ENCODE peak calls at places on chromosome 14, in ten cellular contexts. H is body of pancreas, O is mammary epithelial cell, I is left ventricle myocardium inferior, J is endothelial cell of umbilical vein, A is A549, G is sigmoid colon, R is uterus, N is PC-3, F is astrocyte. Y is an unnamed sample.

GRCh38 chr14:59188461-59189280 is at the start of gene DAAM1:
- DNase-seq in G (peak; percentile 100), A (peak; percentile 95), O (peak; percentile 98), I (peak; percentile 98), H (peak; percentile 99), J (peak; percentile 99), N (peak; percentile 100), F (peak; percentile 98), R (peak; percentile 99), Y (peak; percentile 96)

GRCh38 chr14:41604793-41605534 is 1.7 kb upstream of the LRFN5 start:
- DNase-seq in R (peak; percentile 21), O (no peak), G (peak; percentile 77), H (no peak), F (peak; percentile 81), A (no peak), N (no peak), J (no peak), I (peak; percentile 48), Y (peak; percentile 43)

GRCh38 chr14:26960049-26960688 is 362.3 kb upstream of the NOVA1 start:
- DNase-seq in J (no peak), R (no peak), O (no peak), G (no peak), N (no peak), F (no peak), I (no peak), A (no peak), H (no peak), Y (no peak)

GRCh38 chr14:50233335-50234250 is 2.2 kb upstream of the SOS2 start:
- DNase-seq in R (no peak), N (peak; percentile 81), G (no peak), A (no peak), H (no peak), I (no peak), J (no peak), F (no peak), O (no peak), Y (peak; percentile 11)

GRCh38 chr14:26808407-26808806 is 210.6 kb upstream of the NOVA1 start:
- DNase-seq in G (no peak), N (peak; percentile 61), H (no peak), J (peak; percentile 53), O (no peak), R (no peak), I (no peak), A (no peak), F (peak; percentile 12), Y (no peak)

GRCh38 chr14:67665886-67666285 is 8.5 kb downstream of the VTI1B start:
- DNase-seq in F (peak; percentile 31), H (no peak), G (no peak), I (no peak), A (no peak), J (no peak), O (peak; percentile 22), N (no peak), R (no peak), Y (no peak)

GRCh38 chr14:81062816-81063215 is 107.4 kb downstream of the TSHR start:
- DNase-seq in H (no peak), G (no peak), O (peak; percentile 1), R (no peak), N (peak; percentile 51), J (no peak), F (no peak), I (no peak), A (no peak), Y (no peak)

GRCh38 chr14:63604626-63605025 is 37.0 kb downstream of the WDR89 start:
- DNase-seq in R (no peak), J (no peak), G (no peak), F (no peak), A (no peak), N (no peak), H (no peak), I (no peak), O (no peak), Y (no peak)

GRCh38 chr14:95098984-95099599 is 58.2 kb downstream of the DICER1 start:
- DNase-seq in H (peak; percentile 52), I (peak; percentile 54), A (peak; percentile 39), F (peak; percentile 31), J (peak; percentile 25), G (peak; percentile 85), N (peak; percentile 65), R (peak; percentile 52), O (peak; percentile 49), Y (peak; percentile 57)

GRCh38 chr14:104139460-104140212 is 1.2 kb downstream of the KIF26A start:
- DNase-seq in G (peak; percentile 61), N (no peak), O (no peak), R (no peak), H (peak; percentile 9), F (no peak), J (no peak), I (peak; percentile 15), A (no peak), Y (peak; percentile 62)

GRCh38 chr14:37650356-37651037 is 55.1 kb downstream of the TTC6 start:
- DNase-seq in A (no peak), G (no peak), H (no peak), O (no peak), J (no peak), I (no peak), N (peak; percentile 75), F (no peak), R (no peak), Y (no peak)

GRCh38 chr14:106579084-106579483 is 1052.7 kb downstream of the TMEM121 start:
- DNase-seq in G (no peak), I (no peak), J (no peak), H (no peak), O (no peak), F (no peak), R (no peak), A (no peak), N (no peak), Y (no peak)

DNA sequence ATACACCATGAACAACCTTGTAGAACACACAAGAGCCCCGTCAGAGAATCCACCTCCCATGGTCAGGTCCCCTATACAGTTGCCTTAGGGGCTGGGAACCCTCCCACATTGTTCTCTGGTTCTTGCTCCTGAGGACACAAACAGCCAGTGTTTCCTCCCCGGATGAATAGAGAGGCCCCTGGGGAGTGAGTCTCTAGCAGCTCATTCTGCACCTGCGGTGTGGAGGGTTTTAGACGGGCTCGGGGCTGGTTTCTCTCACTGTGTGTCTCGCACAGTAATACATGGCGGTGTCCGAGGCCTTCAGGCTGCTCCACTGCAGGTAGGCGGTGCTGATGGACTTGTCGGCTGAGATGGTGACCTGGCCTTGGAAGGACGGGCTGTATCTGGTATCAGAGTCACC is 1052.1 kb downstream of the TMEM121 start:
- DNase-seq in I (no peak), R (no peak), A (no peak), G (no peak), N (no peak), J (no peak), H (no peak), F (no peak), O (no peak), Y (no peak)
- TF ChIP-seq CTCF in I (no peak), R (no peak), A (no peak), G (no peak), N (no peak), J (no peak), H (no peak), F (no peak), O (no peak), Y (no peak)

DNA sequence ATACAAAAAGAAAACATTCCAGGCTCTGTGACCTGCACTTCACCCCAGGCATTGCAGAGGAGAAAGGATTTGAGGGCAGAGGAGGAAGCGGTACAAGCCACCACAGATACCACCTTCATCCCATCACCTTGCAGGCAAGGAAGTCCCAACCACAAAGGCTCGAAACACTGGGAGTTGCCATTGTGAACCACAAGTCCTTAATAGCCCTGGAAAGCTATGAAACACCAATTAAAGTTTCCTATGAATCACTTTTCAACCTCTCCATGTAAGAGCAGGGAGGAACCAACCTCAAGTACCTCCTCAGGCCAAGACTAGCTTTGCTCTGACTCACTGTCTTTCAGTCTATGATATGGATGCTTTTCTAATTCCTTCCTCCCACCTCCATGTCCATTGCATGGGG is 27.0 kb downstream of the MAP3K9 start:
- DNase-seq in H (no peak), G (no peak), O (peak; percentile 100), N (peak; percentile 95), F (peak; percentile 96), R (no peak), A (no peak), J (no peak), I (no peak), Y (no peak)
- H3K4me1 ChIP-seq in H (peaks cover 5% of the 10 kb centered on the region), G (no peaks in the 10 kb centered on the region), O (peaks cover 83% of the 10 kb centered on the region), N (peaks cover 43% of the 10 kb centered on the region), F (peaks cover 10% of the 10 kb centered on the region), R (no peaks in the 10 kb centered on the region), A (peaks cover 10% of the 10 kb centered on the region), J (no peaks in the 10 kb centered on the region), I (peaks cover 9% of the 10 kb centered on the region), Y (no peaks in the 10 kb centered on the region)

DNA sequence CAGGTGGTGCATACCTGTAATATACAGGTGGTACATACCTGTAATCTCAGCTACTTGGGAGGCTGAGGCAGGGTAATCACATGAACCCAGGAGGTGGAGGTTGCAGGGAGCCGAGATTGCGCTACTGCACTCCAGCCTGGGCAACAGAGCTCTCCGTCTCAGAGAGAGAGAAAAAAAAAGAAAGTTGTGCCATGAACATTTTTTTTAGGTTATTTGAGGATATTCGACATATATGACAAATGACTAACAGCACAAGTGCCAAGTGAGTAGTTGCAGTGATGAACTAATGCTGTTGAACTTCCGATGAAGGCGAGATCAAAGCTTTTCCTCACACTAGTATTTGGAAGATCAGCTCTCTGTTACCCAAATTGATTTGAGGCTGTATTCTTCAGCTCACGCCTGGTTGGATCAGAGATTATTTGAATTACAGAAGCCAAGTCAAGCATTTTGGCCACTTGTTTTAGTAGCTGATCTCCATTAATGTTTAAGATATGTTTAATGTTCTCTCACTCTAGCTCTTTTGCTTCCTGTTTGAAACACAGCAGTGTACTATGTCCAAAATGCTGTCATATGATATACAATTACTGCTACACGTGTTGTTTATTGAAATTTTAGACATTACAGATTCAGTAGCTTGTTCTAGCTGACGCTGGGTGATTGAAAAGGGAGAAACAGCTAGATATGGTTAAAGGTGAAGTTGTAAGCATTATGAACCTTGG is 43.4 kb downstream of the WDR20 start:
- DNase-seq in H (no peak), I (no peak), R (no peak), G (peak; percentile 8), J (no peak), A (no peak), N (no peak), F (peak; percentile 79), O (no peak), Y (no peak)
- H3K27ac ChIP-seq in H (no peak overlapping the region), I (no peak overlapping the region), R (no peak overlapping the region), G (no peak overlapping the region), J (no peak overlapping the region), A (no peak overlapping the region), N (no peak overlapping the region), F (peak overlapping the region; percentile 50), O (no peak overlapping the region), Y (no peak overlapping the region)

DNA sequence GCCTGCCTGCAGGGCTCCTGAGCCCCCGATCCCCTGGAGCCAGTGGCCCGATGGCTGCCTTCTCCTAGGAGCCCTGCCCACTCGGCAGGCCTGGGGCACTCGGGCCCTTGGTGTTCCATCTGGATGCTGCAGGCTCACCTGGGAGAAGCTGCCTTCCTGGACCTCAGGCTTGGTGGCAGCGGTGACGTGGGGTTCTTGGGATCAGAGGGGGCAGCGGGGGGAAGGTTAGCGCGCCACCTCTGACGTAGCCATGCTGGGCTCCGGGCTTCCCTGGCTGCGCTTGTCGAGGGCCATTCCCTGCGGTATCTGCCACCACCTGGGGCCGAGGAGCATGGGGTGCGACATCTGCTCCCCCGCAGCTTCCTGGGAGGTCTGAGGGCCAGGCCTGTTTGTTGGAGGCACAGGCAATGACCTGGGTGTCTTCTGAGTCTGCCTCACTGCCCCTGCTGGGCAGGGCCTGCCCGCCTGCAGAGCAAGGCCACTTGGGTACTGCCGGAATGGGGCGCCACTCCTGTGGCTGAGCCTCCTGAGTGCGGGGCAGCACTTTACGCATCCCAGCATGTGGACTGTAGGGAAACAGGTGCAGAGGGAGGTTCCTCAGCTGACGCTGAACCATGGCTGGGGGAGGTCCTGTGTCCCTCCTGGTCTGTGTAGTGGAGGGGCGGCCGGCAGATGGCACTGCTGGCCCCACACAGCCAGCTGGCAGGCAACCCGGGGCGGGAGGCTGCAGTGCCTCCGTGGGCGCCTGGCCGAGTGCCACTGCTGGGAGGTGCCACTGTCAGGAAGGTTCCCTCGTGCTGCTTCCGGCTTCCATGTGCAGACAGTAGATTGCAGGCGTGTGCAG is 20.3 kb downstream of the MTA1 start:
- DNase-seq in N (no peak), G (no peak), H (no peak), A (peak; percentile 60), F (no peak), O (peak; percentile 29), R (no peak), I (no peak), J (peak; percentile 19), Y (peak; percentile 21)
- TF ChIP-seq CTCF in N (no peak), G (no peak), H (no peak), A (peak; percentile 46), F (no peak), O (peak; percentile 48), R (no peak), I (no peak), J (no peak), Y (no peak)